ENCODE peak calls at places on chromosomes 4 and X, in five cellular contexts. One of them, this sample, is unnamed.

GRCh38 chr4:122765702-122766352 is 33.3 kb downstream of the BBS12 start:
- DNase-seq in GM12891: no peak
- DNase-seq in right lobe of liver: peak; percentile 45
- DNase-seq in upper lobe of left lung: no peak
- DNase-seq in tibial nerve: no peak
- DNase-seq in this sample: no peak

GRCh38 chr4:93065790-93066189 is 762.0 kb downstream of the GRID2 start:
- DNase-seq in GM12891: no peak
- DNase-seq in right lobe of liver: no peak
- DNase-seq in upper lobe of left lung: no peak
- DNase-seq in tibial nerve: no peak
- DNase-seq in this sample: no peak

GRCh38 chrX:46180258-46180687 is 364.9 kb downstream of the ZNF674 start:
- DNase-seq in upper lobe of left lung: no peak
- DNase-seq in tibial nerve: no peak
- DNase-seq in right lobe of liver: no peak
- DNase-seq in GM12891: no peak
- DNase-seq in this sample: no peak

GRCh38 chr4:76571274-76571673 is 136.2 kb downstream of the SHROOM3 start:
- DNase-seq in upper lobe of left lung: no peak
- DNase-seq in right lobe of liver: no peak
- DNase-seq in tibial nerve: no peak
- DNase-seq in GM12891: no peak
- DNase-seq in this sample: no peak

GRCh38 chrX:65671286-65671685 is 3.8 kb downstream of the MSN start:
- DNase-seq in GM12891: no peak
- DNase-seq in right lobe of liver: no peak
- DNase-seq in tibial nerve: no peak
- DNase-seq in upper lobe of left lung: no peak
- DNase-seq in this sample: no peak

GRCh38 chr4:101356928-101357327 is 9.6 kb upstream of the PPP3CA start:
- DNase-seq in tibial nerve: no peak
- DNase-seq in upper lobe of left lung: no peak
- DNase-seq in GM12891: no peak
- DNase-seq in right lobe of liver: peak; percentile 56
- DNase-seq in this sample: no peak

GRCh38 chr4:27668001-27668400 is 807.4 kb downstream of the STIM2 start:
- DNase-seq in GM12891: no peak
- DNase-seq in upper lobe of left lung: no peak
- DNase-seq in right lobe of liver: no peak
- DNase-seq in tibial nerve: no peak
- DNase-seq in this sample: no peak

GRCh38 chr4:101157415-101158135 is 189.8 kb downstream of the PPP3CA start:
- DNase-seq in GM12891: no peak
- DNase-seq in upper lobe of left lung: no peak
- DNase-seq in tibial nerve: no peak
- DNase-seq in right lobe of liver: no peak
- DNase-seq in this sample: no peak

GRCh38 chrX:40035726-40036125 is 62.0 kb downstream of the BCOR start:
- DNase-seq in GM12891: no peak
- DNase-seq in right lobe of liver: peak; percentile 46
- DNase-seq in upper lobe of left lung: no peak
- DNase-seq in tibial nerve: no peak
- DNase-seq in this sample: no peak

GRCh38 chr4:155759372-155760252 is 791 bp downstream of the GUCY1B1 start:
- DNase-seq in tibial nerve: no peak
- DNase-seq in GM12891: peak; percentile 12
- DNase-seq in right lobe of liver: peak; percentile 61
- DNase-seq in upper lobe of left lung: peak; percentile 92
- DNase-seq in this sample: no peak

GRCh38 chr4:151193414-151193813 is 83.5 kb upstream of the PRSS48 start:
- DNase-seq in GM12891: no peak
- DNase-seq in right lobe of liver: no peak
- DNase-seq in tibial nerve: no peak
- DNase-seq in upper lobe of left lung: no peak
- DNase-seq in this sample: no peak

GRCh38 chrX:119516157-119516702 is 48.0 kb downstream of the SLC25A5 start:
- DNase-seq in upper lobe of left lung: no peak
- DNase-seq in tibial nerve: peak; percentile 20
- DNase-seq in right lobe of liver: no peak
- DNase-seq in GM12891: peak; percentile 43
- DNase-seq in this sample: peak; percentile 53

GRCh38 chr4:9988349-9988748 is 32.9 kb downstream of the SLC2A9 start:
- DNase-seq in right lobe of liver: no peak
- DNase-seq in tibial nerve: no peak
- DNase-seq in GM12891: no peak
- DNase-seq in upper lobe of left lung: no peak
- DNase-seq in this sample: no peak

GRCh38 chr4:72546456-72546855 is 22.6 kb downstream of the ADAMTS3 start:
- DNase-seq in upper lobe of left lung: no peak
- DNase-seq in right lobe of liver: no peak
- DNase-seq in tibial nerve: no peak
- DNase-seq in GM12891: no peak
- DNase-seq in this sample: no peak

GRCh38 chr4:157072002-157072401 is 3.9 kb upstream of the GLRB start:
- DNase-seq in right lobe of liver: no peak
- DNase-seq in tibial nerve: no peak
- DNase-seq in GM12891: no peak
- DNase-seq in upper lobe of left lung: no peak
- DNase-seq in this sample: no peak

GRCh38 chr4:7701866-7702649 is 237.6 kb downstream of the AFAP1 start:
- DNase-seq in GM12891: no peak
- DNase-seq in tibial nerve: no peak
- DNase-seq in right lobe of liver: no peak
- DNase-seq in upper lobe of left lung: no peak
- DNase-seq in this sample: no peak

GRCh38 chr4:54281060-54281781 is 52.1 kb downstream of the PDGFRA start:
- DNase-seq in right lobe of liver: peak; percentile 77
- DNase-seq in upper lobe of left lung: no peak
- DNase-seq in tibial nerve: peak; percentile 52
- DNase-seq in GM12891: no peak
- DNase-seq in this sample: no peak

GRCh38 chrX:44144491-44144890 is 171.3 kb upstream of the NDP start:
- DNase-seq in tibial nerve: no peak
- DNase-seq in GM12891: no peak
- DNase-seq in upper lobe of left lung: no peak
- DNase-seq in right lobe of liver: no peak
- DNase-seq in this sample: no peak

GRCh38 chrX:65601530-65602281 is 65.7 kb upstream of the MSN start:
- DNase-seq in upper lobe of left lung: no peak
- DNase-seq in GM12891: no peak
- DNase-seq in tibial nerve: peak; percentile 83
- DNase-seq in right lobe of liver: peak; percentile 84
- DNase-seq in this sample: no peak

GRCh38 chr4:176838611-176839411 is 46.1 kb upstream of the VEGFC start:
- DNase-seq in upper lobe of left lung: no peak
- DNase-seq in tibial nerve: no peak
- DNase-seq in GM12891: no peak
- DNase-seq in right lobe of liver: no peak
- DNase-seq in this sample: no peak

DNA sequence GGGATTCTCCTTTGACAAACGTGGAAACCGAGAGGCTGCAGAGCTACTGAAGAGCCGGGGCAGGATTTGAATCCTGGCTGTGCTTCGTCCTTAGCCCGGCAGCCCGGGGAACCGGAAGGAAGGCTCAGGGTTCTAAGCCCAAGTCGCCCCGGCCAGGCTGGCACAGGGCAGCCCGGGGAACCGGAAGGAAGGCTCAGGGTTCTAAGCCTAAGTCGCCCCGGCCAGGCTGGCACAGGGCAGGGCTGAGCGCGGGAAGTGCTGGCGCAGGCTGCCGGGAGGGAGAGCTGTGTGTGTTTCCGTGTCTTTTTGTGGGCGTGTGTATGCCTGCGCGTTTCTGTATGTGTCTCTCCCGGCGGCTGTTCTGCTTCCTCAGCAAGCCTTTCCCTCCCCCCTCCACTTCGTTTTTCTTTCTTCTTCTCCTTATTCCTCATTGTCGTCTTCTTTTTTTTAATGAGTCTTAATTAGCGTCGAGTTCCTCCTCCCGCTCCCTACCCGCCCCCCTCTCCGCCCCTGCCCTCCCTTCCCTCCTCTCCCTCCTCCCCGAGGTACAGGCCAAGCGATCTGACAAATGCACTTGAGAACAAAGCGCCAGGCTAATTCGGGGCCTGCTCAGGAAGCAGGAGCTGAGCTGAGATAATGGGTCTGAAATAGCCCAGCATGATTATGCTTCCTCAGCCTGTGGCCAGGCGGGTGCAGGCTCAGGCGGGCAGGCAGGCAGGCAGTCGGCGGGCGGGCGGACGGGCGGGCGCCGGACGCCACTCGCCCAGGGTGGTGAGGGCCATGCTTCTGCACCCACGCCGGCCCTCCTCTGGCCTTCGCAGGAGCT is 65.9 kb downstream of the EFNB1 start:
- DNase-seq in GM12891: no peak
- DNase-seq in right lobe of liver: no peak
- DNase-seq in upper lobe of left lung: peak; percentile 86
- DNase-seq in tibial nerve: peak; percentile 37
- DNase-seq in this sample: no peak
- TF ChIP-seq POLR2A in GM12891: no peak
- TF ChIP-seq POLR2A in right lobe of liver: no peak
- TF ChIP-seq POLR2A in upper lobe of left lung: no peak
- TF ChIP-seq POLR2A in tibial nerve: no peak
- TF ChIP-seq POLR2A in this sample: no peak

GRCh38 chr4:186726440-186727148 is 2.9 kb upstream of the FAT1 start:
- DNase-seq in tibial nerve: peak; percentile 53
- DNase-seq in GM12891: no peak
- DNase-seq in right lobe of liver: peak; percentile 61
- DNase-seq in upper lobe of left lung: peak; percentile 94
- DNase-seq in this sample: no peak
- TF ChIP-seq POLR2A in tibial nerve: peak; percentile 75
- TF ChIP-seq POLR2A in GM12891: no peak
- TF ChIP-seq POLR2A in right lobe of liver: peak; percentile 97
- TF ChIP-seq POLR2A in upper lobe of left lung: peak; percentile 72
- TF ChIP-seq POLR2A in this sample: no peak

DNA sequence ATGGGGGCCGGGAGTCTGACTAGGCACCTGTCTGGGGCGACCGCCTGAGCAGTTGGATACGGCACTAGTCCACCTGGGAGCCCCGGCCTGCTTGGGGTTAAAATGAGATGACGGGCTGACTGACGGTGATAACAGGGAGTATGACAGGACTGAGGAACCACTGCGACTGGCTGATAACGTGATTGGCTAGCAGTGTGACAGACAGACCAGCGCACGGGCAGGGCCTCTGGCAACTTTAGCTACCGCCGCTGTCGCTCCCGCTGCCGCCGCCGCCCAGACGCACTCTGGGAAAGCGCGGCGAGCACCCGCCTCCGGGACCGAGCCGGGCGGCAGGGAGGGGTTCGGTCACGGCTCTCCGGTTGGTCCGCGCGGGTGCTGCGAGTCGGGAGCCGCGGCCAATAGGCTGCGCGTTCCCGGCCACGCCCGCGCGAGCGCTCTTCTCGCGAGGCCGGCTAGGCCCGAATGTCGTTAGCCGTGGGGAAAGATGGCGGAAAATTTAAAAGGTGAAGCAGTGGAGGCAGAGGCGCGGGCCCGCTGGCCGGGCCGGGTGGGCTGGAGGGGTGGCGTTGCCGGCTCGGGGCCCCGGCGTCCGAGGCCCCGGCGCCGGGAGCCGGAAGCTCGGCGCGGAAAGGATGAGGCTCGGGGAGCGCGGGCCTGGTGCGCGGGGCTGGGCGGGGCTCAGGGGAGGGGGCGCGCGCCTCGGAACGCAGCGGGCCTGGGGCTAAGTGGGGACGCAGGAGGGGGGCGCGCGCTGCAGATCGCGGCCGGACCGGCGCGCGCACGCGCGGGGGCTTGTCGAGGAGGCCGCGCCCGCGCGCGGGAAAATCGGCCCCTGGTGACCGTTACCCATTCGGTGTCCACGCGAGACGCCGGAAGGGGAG is at the start of gene SUV39H1:
- DNase-seq in upper lobe of left lung: peak; percentile 97
- DNase-seq in right lobe of liver: peak; percentile 91
- DNase-seq in tibial nerve: peak; percentile 65
- DNase-seq in GM12891: peak; percentile 88
- DNase-seq in this sample: peak; percentile 92
- TF ChIP-seq POLR2A in upper lobe of left lung: peak; percentile 68
- TF ChIP-seq POLR2A in right lobe of liver: peak; percentile 90
- TF ChIP-seq POLR2A in tibial nerve: peak; percentile 70
- TF ChIP-seq POLR2A in GM12891: peak; percentile 44
- TF ChIP-seq POLR2A in this sample: peak; percentile 66

GRCh38 chr4:20698382-20698781 is 1.9 kb upstream of the PACRGL start:
- DNase-seq in GM12891: no peak
- DNase-seq in tibial nerve: no peak
- DNase-seq in right lobe of liver: no peak
- DNase-seq in upper lobe of left lung: no peak
- DNase-seq in this sample: no peak

GRCh38 chr4:20698820-20699219 is 1.4 kb upstream of the PACRGL start:
- DNase-seq in tibial nerve: no peak
- DNase-seq in GM12891: no peak
- DNase-seq in right lobe of liver: no peak
- DNase-seq in upper lobe of left lung: no peak
- DNase-seq in this sample: no peak

GRCh38 chr4:20696815-20697214 is 3.4 kb upstream of the PACRGL start:
- DNase-seq in right lobe of liver: no peak
- DNase-seq in tibial nerve: no peak
- DNase-seq in upper lobe of left lung: no peak
- DNase-seq in GM12891: no peak
- DNase-seq in this sample: no peak

GRCh38 chr4:20700007-20700761 is at the start of gene PACRGL:
- DNase-seq in right lobe of liver: peak; percentile 95
- DNase-seq in GM12891: peak; percentile 64
- DNase-seq in tibial nerve: peak; percentile 91
- DNase-seq in upper lobe of left lung: peak; percentile 98
- DNase-seq in this sample: peak; percentile 60
- TF ChIP-seq POLR2A in right lobe of liver: peak; percentile 55
- TF ChIP-seq POLR2A in GM12891: peak; percentile 54
- TF ChIP-seq POLR2A in tibial nerve: peak; percentile 29
- TF ChIP-seq POLR2A in upper lobe of left lung: peak; percentile 78
- TF ChIP-seq POLR2A in this sample: peak; percentile 60

GRCh38 chrX:1385824-1386223 is 6.1 kb downstream of the SLC25A6 start:
- DNase-seq in GM12891: no peak
- DNase-seq in right lobe of liver: peak; percentile 42
- DNase-seq in tibial nerve: no peak
- DNase-seq in upper lobe of left lung: peak; percentile 68
- DNase-seq in this sample: no peak

GRCh38 chrX:1385251-1385794 is 6.6 kb downstream of the SLC25A6 start:
- DNase-seq in upper lobe of left lung: no peak
- DNase-seq in tibial nerve: no peak
- DNase-seq in right lobe of liver: peak; percentile 44
- DNase-seq in GM12891: no peak
- DNase-seq in this sample: no peak

GRCh38 chrX:1387141-1387776 is 4.7 kb downstream of the SLC25A6 start:
- DNase-seq in tibial nerve: no peak
- DNase-seq in GM12891: no peak
- DNase-seq in right lobe of liver: peak; percentile 49
- DNase-seq in upper lobe of left lung: peak; percentile 87
- DNase-seq in this sample: no peak

GRCh38 chrX:1386338-1387127 is 5.4 kb downstream of the SLC25A6 start:
- DNase-seq in upper lobe of left lung: no peak
- DNase-seq in right lobe of liver: peak; percentile 36
- DNase-seq in GM12891: no peak
- DNase-seq in tibial nerve: no peak
- DNase-seq in this sample: no peak

GRCh38 chrX:1384738-1385250 is 7.1 kb downstream of the SLC25A6 start:
- DNase-seq in GM12891: no peak
- DNase-seq in right lobe of liver: peak; percentile 45
- DNase-seq in tibial nerve: no peak
- DNase-seq in upper lobe of left lung: no peak
- DNase-seq in this sample: no peak
- TF ChIP-seq POLR2A in GM12891: no peak
- TF ChIP-seq POLR2A in right lobe of liver: no peak
- TF ChIP-seq POLR2A in tibial nerve: no peak
- TF ChIP-seq POLR2A in upper lobe of left lung: no peak
- TF ChIP-seq POLR2A in this sample: peak; percentile 73